ENCODE peak calls at places on chromosome 4, in seven cellular contexts. Y, E, G, Q, O, W and R are unnamed samples.

GRCh38 chr4:111562811-111563210 is 582.4 kb upstream of the FAM241A start:
- DNase-seq in Y (peak), E (peak), G (peak), Q (no peak), O (no peak), W (no peak), R (no peak)

GRCh38 chr4:167379433-167379832 is 145.1 kb upstream of the SPOCK3 start:
- DNase-seq in Y (no peak), E (no peak), G (no peak), Q (no peak), O (no peak), W (no peak), R (no peak)

GRCh38 chr4:152118108-152118507 is 357.3 kb upstream of the GATB start:
- DNase-seq in Y (no peak), E (no peak), G (no peak), Q (no peak), O (no peak), W (no peak), R (no peak)

GRCh38 chr4:153115322-153116100 is 88.7 kb upstream of the TRIM2 start:
- DNase-seq in Y (peak), E (peak), G (peak), Q (no peak), O (peak), W (peak), R (peak)

GRCh38 chr4:165718660-165719059 is 154.4 kb upstream of the TLL1 start:
- DNase-seq in Y (no peak), E (no peak), G (no peak), Q (no peak), O (no peak), W (no peak), R (no peak)

GRCh38 chr4:93183589-93183988 is 645.0 kb upstream of the ATOH1 start:
- DNase-seq in Y (no peak), E (peak), G (peak), Q (no peak), O (no peak), W (no peak), R (no peak)

GRCh38 chr4:1644906-1645657 is 39.0 kb downstream of the FAM53A start:
- DNase-seq in Y (peak), E (no peak), G (peak), Q (peak), O (peak), W (no peak), R (no peak)

GRCh38 chr4:186204103-186204559 is 12.8 kb downstream of the CYP4V2 start:
- DNase-seq in Y (peak), E (no peak), G (no peak), Q (no peak), O (peak), W (peak), R (no peak)

GRCh38 chr4:113810906-113811305 is 49.4 kb upstream of the CAMK2D start:
- DNase-seq in Y (peak), E (no peak), G (no peak), Q (no peak), O (peak), W (no peak), R (no peak)

GRCh38 chr4:26806331-26806730 is 54.3 kb upstream of the STIM2 start:
- DNase-seq in Y (peak), E (peak), G (peak), Q (no peak), O (no peak), W (peak), R (no peak)

GRCh38 chr4:44646151-44646550 is 5.3 kb downstream of the YIPF7 start:
- DNase-seq in Y (no peak), E (peak), G (peak), Q (no peak), O (no peak), W (no peak), R (no peak)

GRCh38 chr4:94488667-94489066 is 36.9 kb downstream of the PDLIM5 start:
- DNase-seq in Y (peak), E (peak), G (peak), Q (no peak), O (no peak), W (no peak), R (no peak)

GRCh38 chr4:109671350-109671749 is 31.9 kb downstream of the CASP6 start:
- DNase-seq in Y (no peak), E (no peak), G (no peak), Q (no peak), O (no peak), W (no peak), R (no peak)

GRCh38 chr4:6022607-6023288 is 4.5 kb upstream of the C4orf50 start:
- DNase-seq in Y (no peak), E (no peak), G (no peak), Q (no peak), O (no peak), W (no peak), R (no peak)

GRCh38 chr4:176054942-176055341 is 10.7 kb upstream of the WDR17 start:
- DNase-seq in Y (no peak), E (no peak), G (no peak), Q (no peak), O (no peak), W (no peak), R (no peak)

GRCh38 chr4:80276922-80277321 is 10.5 kb downstream of the FGF5 start:
- DNase-seq in Y (no peak), E (no peak), G (no peak), Q (no peak), O (no peak), W (no peak), R (no peak)

GRCh38 chr4:80279751-80280150 is 13.3 kb downstream of the FGF5 start:
- DNase-seq in Y (no peak), E (no peak), G (no peak), Q (no peak), O (no peak), W (no peak), R (no peak)
- H3K4me3 ChIP-seq in Y (no peak), E (no peak), G (no peak), Q (no peak), O (no peak), W (no peak), R (no peak)

DNA sequence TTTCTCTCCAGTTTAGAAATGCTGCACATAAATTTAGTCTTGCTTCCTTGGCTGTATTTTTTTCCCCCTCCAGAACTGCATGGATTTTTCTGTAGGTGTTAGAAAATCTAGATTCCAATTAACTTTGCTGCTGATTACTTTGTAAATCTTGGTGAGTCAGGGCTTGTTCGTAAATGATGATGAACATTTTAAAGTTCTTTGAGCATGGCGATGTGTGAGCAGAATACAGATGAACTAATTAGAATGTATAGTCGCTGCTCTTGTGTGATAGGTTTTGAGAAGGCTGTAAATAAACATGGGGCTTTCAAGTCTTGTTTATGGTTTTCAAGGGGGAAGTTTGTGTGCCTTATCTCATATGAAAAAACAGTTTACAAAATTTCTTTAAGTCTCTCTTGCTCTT is 23.3 kb downstream of the LIMCH1 start:
- DNase-seq in Y (no peak), E (no peak), G (no peak), Q (no peak), O (no peak), W (no peak), R (no peak)
- H3K4me3 ChIP-seq in Y (no peak), E (no peak), G (no peak), Q (no peak), O (no peak), W (no peak), R (no peak)

GRCh38 chr4:123705419-123705818 is 308.8 kb downstream of the SPRY1 start:
- DNase-seq in Y (no peak), E (no peak), G (no peak), Q (no peak), O (no peak), W (no peak), R (no peak)

GRCh38 chr4:123706961-123707360 is 310.4 kb downstream of the SPRY1 start:
- DNase-seq in Y (peak), E (no peak), G (no peak), Q (no peak), O (no peak), W (no peak), R (no peak)

GRCh38 chr4:123696712-123697111 is 300.1 kb downstream of the SPRY1 start:
- DNase-seq in Y (no peak), E (no peak), G (no peak), Q (no peak), O (no peak), W (no peak), R (no peak)

GRCh38 chr4:123699823-123700822 is 303.5 kb downstream of the SPRY1 start:
- DNase-seq in Y (peak), E (peak), G (peak), Q (no peak), O (peak), W (no peak), R (no peak)

GRCh38 chr4:123701046-123701445 is 304.5 kb downstream of the SPRY1 start:
- DNase-seq in Y (no peak), E (no peak), G (no peak), Q (no peak), O (peak), W (no peak), R (no peak)
- H3K4me3 ChIP-seq in Y (peak), E (no peak), G (no peak), Q (no peak), O (no peak), W (no peak), R (no peak)

GRCh38 chr4:100288811-100289529 is 98.7 kb upstream of the DDIT4L start:
- DNase-seq in Y (no peak), E (no peak), G (peak), Q (no peak), O (no peak), W (no peak), R (no peak)

GRCh38 chr4:100288167-100288566 is 97.9 kb upstream of the DDIT4L start:
- DNase-seq in Y (no peak), E (peak), G (peak), Q (no peak), O (peak), W (no peak), R (no peak)

GRCh38 chr4:100289530-100289888 is 99.2 kb upstream of the DDIT4L start:
- DNase-seq in Y (peak), E (peak), G (peak), Q (no peak), O (no peak), W (no peak), R (no peak)

GRCh38 chr4:100286601-100287000 is 96.3 kb upstream of the DDIT4L start:
- DNase-seq in Y (no peak), E (no peak), G (no peak), Q (no peak), O (no peak), W (no peak), R (no peak)

DNA sequence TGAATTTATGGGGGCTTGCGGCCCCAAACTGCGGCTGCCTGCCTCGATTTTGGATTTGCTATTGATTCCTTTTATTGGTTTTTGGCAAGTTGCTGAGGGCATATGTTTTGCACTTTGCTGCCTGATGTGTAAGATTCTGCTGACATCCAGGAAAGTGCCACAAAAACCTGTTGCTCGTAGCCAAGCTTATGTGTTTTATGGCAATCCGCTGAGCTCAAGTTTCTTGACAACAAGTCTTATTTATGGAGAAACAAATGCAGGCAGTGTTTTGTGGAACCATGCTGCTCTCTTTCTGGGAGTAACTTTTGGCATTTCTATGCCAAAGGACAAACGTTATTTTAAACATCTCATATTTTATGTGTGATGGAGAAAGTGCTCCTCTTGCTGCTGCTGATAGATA is 97.3 kb upstream of the DDIT4L start:
- DNase-seq in Y (no peak), E (no peak), G (no peak), Q (no peak), O (no peak), W (no peak), R (no peak)
- H3K4me3 ChIP-seq in Y (no peak), E (no peak), G (no peak), Q (no peak), O (no peak), W (no peak), R (no peak)

GRCh38 chr4:86652332-86652932 is 58.3 kb downstream of the PTPN13 start:
- DNase-seq in Y (no peak), E (no peak), G (no peak), Q (no peak), O (no peak), W (no peak), R (no peak)
- H3K4me3 ChIP-seq in Y (no peak), E (no peak), G (no peak), Q (no peak), O (no peak), W (no peak), R (no peak)

DNA sequence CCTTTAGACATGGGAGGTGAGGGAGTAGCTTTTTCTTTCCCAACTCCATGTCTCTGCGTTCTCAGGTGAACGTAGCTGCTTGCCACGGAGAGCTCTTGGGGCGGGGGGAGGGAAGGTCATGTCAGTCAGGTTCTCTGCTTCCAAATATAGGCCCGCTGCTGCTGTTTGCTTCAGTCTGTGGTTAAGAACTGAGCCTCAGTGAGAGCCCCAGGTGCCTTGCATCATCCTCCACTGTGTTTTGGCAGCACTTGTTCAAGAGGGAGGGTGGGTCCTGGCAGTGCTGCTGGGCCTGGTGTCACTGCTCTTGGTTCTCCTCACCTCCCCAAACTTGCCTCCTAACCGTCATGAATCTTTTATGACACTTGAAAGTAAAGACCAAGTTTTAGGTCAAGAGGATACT is 46.6 kb downstream of the HADH start:
- DNase-seq in Y (no peak), E (no peak), G (no peak), Q (no peak), O (no peak), W (no peak), R (peak)
- H3K4me3 ChIP-seq in Y (no peak), E (no peak), G (no peak), Q (no peak), O (no peak), W (no peak), R (peak)

GRCh38 chr4:2799971-2800690 is 7.2 kb downstream of the SH3BP2 start:
- DNase-seq in Y (no peak), E (no peak), G (peak), Q (no peak), O (no peak), W (no peak), R (peak)

GRCh38 chr4:2797188-2797544 is 4.3 kb downstream of the SH3BP2 start:
- DNase-seq in Y (no peak), E (no peak), G (no peak), Q (no peak), O (no peak), W (no peak), R (peak)

GRCh38 chr4:2799444-2799911 is 6.6 kb downstream of the SH3BP2 start:
- DNase-seq in Y (no peak), E (no peak), G (no peak), Q (no peak), O (no peak), W (no peak), R (peak)

GRCh38 chr4:2797545-2798305 is 4.8 kb downstream of the SH3BP2 start:
- DNase-seq in Y (no peak), E (no peak), G (no peak), Q (no peak), O (no peak), W (no peak), R (peak)

GRCh38 chr4:2798399-2799301 is 5.8 kb downstream of the SH3BP2 start:
- DNase-seq in Y (no peak), E (no peak), G (peak), Q (no peak), O (peak), W (no peak), R (no peak)
- H3K4me3 ChIP-seq in Y (no peak), E (no peak), G (no peak), Q (no peak), O (no peak), W (no peak), R (peak)